ENCODE peak calls at places on chromosome 12, in seven cellular contexts. U is CD8-positive, alpha-beta T cell; T is neural progenitor cell; W is A673; G is GM23338; K is IMR-90; S is lower lobe of right lung. P is an unnamed sample. For H3K36me3, the result is how much of the 10 kb centered on the place peaks cover.

GRCh38 chr12:49558526-49558925 is 9.4 kb downstream of the MCRS1 start:
- DNase-seq in U (no peak), T (no peak), W (no peak), G (no peak), K (no peak), S (no peak), P (no peak)

GRCh38 chr12:31877884-31878283 is 81.3 kb upstream of the RESF1 start:
- DNase-seq in U (no peak), T (no peak), W (no peak), G (no peak), K (no peak), S (no peak), P (no peak)

GRCh38 chr12:114218136-114218535 is 187.8 kb downstream of the TBX5 start:
- DNase-seq in U (no peak), T (no peak), W (no peak), G (no peak), K (no peak), S (no peak), P (no peak)

GRCh38 chr12:57240926-57241555 is 9.9 kb downstream of the STAC3 start:
- DNase-seq in U (no peak), T (peak), W (no peak), G (peak), K (no peak), S (no peak), P (no peak)

GRCh38 chr12:16359512-16360491 is 12.4 kb downstream of the MGST1 start:
- DNase-seq in U (no peak), T (peak), W (peak), G (peak), K (peak), S (peak), P (no peak)

GRCh38 chr12:264269-264668 is 1.6 kb upstream of the SLC6A13 start:
- DNase-seq in U (no peak), T (no peak), W (no peak), G (no peak), K (no peak), S (no peak), P (no peak)

GRCh38 chr12:95201056-95201670 is 16.1 kb downstream of the FGD6 start:
- DNase-seq in U (no peak), T (no peak), W (no peak), G (no peak), K (peak), S (no peak), P (no peak)

GRCh38 chr12:93098077-93098476 is 169.0 kb upstream of the EEA1 start:
- DNase-seq in U (peak), T (peak), W (peak), G (peak), K (peak), S (peak), P (peak)

GRCh38 chr12:46233418-46233817 is 35.4 kb downstream of the SLC38A1 start:
- DNase-seq in U (no peak), T (no peak), W (peak), G (no peak), K (no peak), S (no peak), P (no peak)

GRCh38 chr12:2540535-2540941 is 254.2 kb upstream of the FKBP4 start:
- DNase-seq in U (no peak), T (no peak), W (no peak), G (no peak), K (no peak), S (no peak), P (peak)

GRCh38 chr12:3615862-3616261 is 124.9 kb downstream of the PRMT8 start:
- DNase-seq in U (no peak), T (no peak), W (no peak), G (no peak), K (no peak), S (no peak), P (no peak)

DNA sequence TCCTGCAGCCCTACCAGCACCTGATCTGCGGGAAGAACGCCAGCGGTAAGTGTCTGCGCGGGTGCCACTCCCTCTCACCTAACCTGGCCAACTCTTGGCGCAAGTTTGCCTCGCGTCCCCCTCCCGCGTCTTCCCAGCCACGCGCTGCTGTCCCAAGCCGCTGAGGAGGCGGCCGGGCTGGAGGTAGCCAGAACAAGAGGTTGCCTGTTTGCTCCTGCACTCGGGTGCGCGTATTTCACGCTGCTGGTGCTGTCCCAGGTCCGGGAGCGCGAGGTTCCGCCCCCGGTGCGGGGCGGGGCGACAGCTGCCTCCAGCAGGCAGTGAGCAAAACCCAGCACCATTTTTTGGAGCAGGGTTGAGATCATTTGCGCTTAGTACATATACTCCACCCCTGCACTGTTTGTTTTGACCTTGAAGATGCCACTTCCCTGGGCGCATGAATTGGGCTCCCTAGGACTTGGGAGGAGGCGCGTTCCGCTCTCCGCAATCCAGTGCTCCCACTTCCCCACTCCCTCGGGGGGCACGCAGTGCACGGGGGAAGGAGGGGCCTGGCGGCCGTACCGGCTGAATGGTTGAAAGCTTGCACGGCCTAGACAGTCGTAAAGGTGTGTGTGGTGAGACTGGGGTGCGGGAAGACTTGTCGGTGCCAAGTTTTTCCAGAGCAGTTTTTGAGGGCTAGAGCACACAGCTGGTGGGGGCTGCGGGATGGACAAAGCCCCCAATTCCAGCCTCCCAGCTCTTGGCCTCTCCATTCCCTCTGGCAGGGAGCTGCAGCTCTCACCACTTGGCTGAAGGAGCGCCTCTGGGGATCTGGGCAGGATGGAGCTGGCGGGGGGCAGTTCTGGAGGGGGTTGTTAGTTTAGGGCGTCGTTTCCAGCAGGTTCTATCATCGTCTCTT is 226.9 kb upstream of the CRY1 start:
- DNase-seq in U (peak), T (peak), W (peak), G (peak), K (peak), S (peak), P (no peak)
- H3K4me3 ChIP-seq in U (peak), T (peak), W (peak), G (peak), K (peak), S (peak), P (peak)

GRCh38 chr12:105172037-105172436 is 63.9 kb downstream of the APPL2 start:
- DNase-seq in U (no peak), T (no peak), W (no peak), G (no peak), K (no peak), S (no peak), P (no peak)
- H3K36me3 ChIP-seq in U (under half), T (under half), W (under half), G (under half), K (under half), S (half or more), P (half or more)

DNA sequence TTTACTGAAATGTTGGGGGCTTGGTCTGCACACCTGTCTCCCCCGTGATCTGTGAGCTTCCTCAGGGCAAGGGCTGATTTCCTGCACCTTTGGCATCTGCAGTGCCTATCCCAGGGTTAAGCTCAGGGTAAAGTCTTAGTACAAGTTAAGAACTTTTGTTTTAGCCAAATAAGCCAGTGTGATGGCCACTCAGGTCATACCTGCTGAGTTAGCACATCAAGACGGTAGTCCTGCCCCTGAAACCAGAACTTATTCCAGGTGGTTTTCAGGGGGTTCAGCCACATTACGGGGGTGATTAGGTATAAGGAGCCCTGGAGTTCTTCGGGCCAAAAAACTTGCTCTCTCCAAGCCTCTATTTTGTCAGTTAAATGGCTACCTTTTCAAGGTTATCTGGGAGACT is 21.6 kb upstream of the CHST11 start:
- DNase-seq in U (no peak), T (no peak), W (no peak), G (no peak), K (no peak), S (no peak), P (no peak)
- TF ChIP-seq CTCF in U (no peak), T (no peak), W (no peak), G (no peak), K (no peak), S (no peak), P (no peak)

GRCh38 chr12:65171870-65172269 is 2.5 kb downstream of the LEMD3 start:
- DNase-seq in U (no peak), T (no peak), W (no peak), G (no peak), K (no peak), S (no peak), P (no peak)
- H3K4me3 ChIP-seq in U (no peak), T (no peak), W (peak), G (peak), K (peak), S (peak), P (peak)

GRCh38 chr12:110314308-110314707 is 33.3 kb downstream of the ATP2A2 start:
- DNase-seq in U (no peak), T (no peak), W (peak), G (no peak), K (peak), S (no peak), P (no peak)

GRCh38 chr12:110311903-110312302 is 30.9 kb downstream of the ATP2A2 start:
- DNase-seq in U (no peak), T (no peak), W (no peak), G (no peak), K (no peak), S (no peak), P (no peak)

GRCh38 chr12:110316861-110317260 is 35.8 kb downstream of the ATP2A2 start:
- DNase-seq in U (no peak), T (no peak), W (peak), G (no peak), K (peak), S (no peak), P (no peak)

GRCh38 chr12:110310754-110311153 is 29.7 kb downstream of the ATP2A2 start:
- DNase-seq in U (no peak), T (no peak), W (no peak), G (no peak), K (no peak), S (no peak), P (no peak)

GRCh38 chr12:110312581-110313360 is 31.7 kb downstream of the ATP2A2 start:
- DNase-seq in U (no peak), T (no peak), W (peak), G (no peak), K (peak), S (no peak), P (no peak)
- H3K36me3 ChIP-seq in U (under half), T (under half), W (under half), G (under half), K (under half), S (under half), P (half or more)